ENCODE peak calls at places on chromosome 6, in seven cellular contexts. G is SK-N-SH, P is sigmoid colon, L is upper lobe of left lung, K is transverse colon, W is GM12878, D is H1. Z is an unnamed sample.
A peak's percentile ranks its signal among the peaks of the same experiment; 100 is the strongest.

GRCh38 chr6:111606620-111607115 is 990 bp upstream of the TRAF3IP2 start:
- DNase-seq in P (no peak), D (no peak), W (no peak), L (no peak), G (no peak), K (no peak), Z (no peak)

GRCh38 chr6:16683524-16684194 is 77.6 kb downstream of the ATXN1 start:
- DNase-seq in W (no peak), D (no peak), G (no peak), K (peak; percentile 24), P (peak; percentile 76), L (no peak), Z (no peak)

GRCh38 chr6:141969201-141969600 is 163.5 kb upstream of the GJE1 start:
- DNase-seq in D (no peak), K (no peak), L (no peak), W (no peak), G (no peak), P (no peak), Z (no peak)

GRCh38 chr6:111427341-111428116 is 55.5 kb downstream of the REV3L start:
- DNase-seq in L (no peak), K (no peak), W (peak; percentile 54), P (no peak), G (no peak), D (no peak), Z (no peak)

GRCh38 chr6:155066371-155066770 is 71.3 kb downstream of the TIAM2 start:
- DNase-seq in G (no peak), D (no peak), P (no peak), K (no peak), L (no peak), W (no peak), Z (no peak)

GRCh38 chr6:14706378-14706929 is 539.4 kb upstream of the JARID2 start:
- DNase-seq in K (peak; percentile 27), P (peak; percentile 84), G (no peak), L (no peak), D (no peak), W (no peak), Z (no peak)

GRCh38 chr6:166005401-166005845 is 162.2 kb downstream of the TBXT start:
- DNase-seq in P (peak; percentile 89), D (no peak), W (no peak), K (no peak), L (peak; percentile 78), G (no peak), Z (no peak)

GRCh38 chr6:89596484-89596883 is 42.1 kb downstream of the LYRM2 start:
- DNase-seq in P (no peak), W (no peak), D (no peak), L (no peak), G (no peak), K (no peak), Z (no peak)

GRCh38 chr6:15074806-15075205 is 171.1 kb upstream of the JARID2 start:
- DNase-seq in L (peak; percentile 29), K (no peak), P (no peak), W (no peak), G (no peak), D (no peak), Z (no peak)

GRCh38 chr6:34246563-34247391 is 2.0 kb downstream of the SMIM29 start:
- DNase-seq in G (peak; percentile 83), D (peak; percentile 84), W (no peak), L (no peak), P (peak; percentile 62), K (no peak), Z (no peak)

DNA sequence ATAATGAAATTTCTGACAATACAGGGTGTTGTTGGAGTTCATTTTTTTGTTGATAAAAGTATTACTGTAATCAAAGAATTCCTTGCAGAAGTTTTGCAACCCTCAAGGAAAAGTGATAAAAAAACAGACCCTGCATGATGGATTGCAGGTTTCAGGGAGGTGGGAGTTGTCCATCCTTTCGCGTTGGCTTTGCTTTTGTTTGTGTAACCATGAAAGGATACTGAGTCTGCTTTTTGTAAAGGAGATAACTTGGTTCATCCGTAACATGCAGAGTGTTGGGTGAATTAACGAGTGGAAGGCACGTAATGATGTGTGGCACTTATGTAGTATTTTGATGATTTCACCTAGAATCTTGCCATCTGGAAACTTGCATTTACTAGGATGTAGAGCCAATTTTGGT is 23.6 kb downstream of the FOXO3 start:
- DNase-seq in W (no peak), G (no peak), P (no peak), K (no peak), L (no peak), D (no peak), Z (no peak)
- H3K4me1 ChIP-seq in W (peaks cover 10% of the 10 kb centered on the region), G (peaks cover 48% of the 10 kb centered on the region), P (peaks cover 96% of the 10 kb centered on the region), K (peaks cover 86% of the 10 kb centered on the region), L (peaks cover 84% of the 10 kb centered on the region), D (peaks cover 23% of the 10 kb centered on the region), Z (peaks cover 98% of the 10 kb centered on the region)

GRCh38 chr6:24356310-24357035 is 1.4 kb downstream of the DCDC2 start:
- DNase-seq in P (no peak), D (no peak), W (no peak), G (no peak), K (no peak), L (no peak), Z (no peak)

GRCh38 chr6:24359640-24360454 is 2.0 kb upstream of the DCDC2 start:
- DNase-seq in W (peak; percentile 28), P (peak; percentile 74), G (peak; percentile 88), D (peak; percentile 99), K (peak; percentile 78), L (peak; percentile 98), Z (peak; percentile 72)

GRCh38 chr6:24355422-24355821 is 2.4 kb downstream of the DCDC2 start:
- DNase-seq in G (no peak), W (no peak), K (no peak), D (no peak), L (no peak), P (no peak), Z (no peak)

GRCh38 chr6:24358219-24358821 is 461 bp upstream of the DCDC2 start:
- DNase-seq in D (no peak), L (no peak), P (no peak), K (no peak), G (no peak), W (no peak), Z (no peak)

GRCh38 chr6:24357336-24358218 is at the start of gene DCDC2:
- DNase-seq in W (no peak), D (peak; percentile 50), L (peak; percentile 89), G (no peak), K (peak; percentile 83), P (peak; percentile 64), Z (peak; percentile 82)
- TF ChIP-seq EP300 in W (no peak), D (no peak), L (no peak), G (no peak), K (no peak), P (no peak), Z (no peak)

GRCh38 chr6:21984551-21984950 is 312.3 kb downstream of the PRL start:
- DNase-seq in D (no peak), L (no peak), K (no peak), W (no peak), P (no peak), G (peak; percentile 16), Z (no peak)

GRCh38 chr6:21984135-21984534 is 312.7 kb downstream of the PRL start:
- DNase-seq in D (no peak), P (no peak), L (no peak), W (no peak), K (no peak), G (no peak), Z (no peak)

GRCh38 chr6:21985904-21986303 is 310.9 kb downstream of the PRL start:
- DNase-seq in D (no peak), G (no peak), W (no peak), L (no peak), P (no peak), K (no peak), Z (no peak)

GRCh38 chr6:21986703-21987102 is 310.1 kb downstream of the PRL start:
- DNase-seq in W (no peak), K (no peak), G (no peak), P (no peak), D (no peak), L (no peak), Z (no peak)

DNA sequence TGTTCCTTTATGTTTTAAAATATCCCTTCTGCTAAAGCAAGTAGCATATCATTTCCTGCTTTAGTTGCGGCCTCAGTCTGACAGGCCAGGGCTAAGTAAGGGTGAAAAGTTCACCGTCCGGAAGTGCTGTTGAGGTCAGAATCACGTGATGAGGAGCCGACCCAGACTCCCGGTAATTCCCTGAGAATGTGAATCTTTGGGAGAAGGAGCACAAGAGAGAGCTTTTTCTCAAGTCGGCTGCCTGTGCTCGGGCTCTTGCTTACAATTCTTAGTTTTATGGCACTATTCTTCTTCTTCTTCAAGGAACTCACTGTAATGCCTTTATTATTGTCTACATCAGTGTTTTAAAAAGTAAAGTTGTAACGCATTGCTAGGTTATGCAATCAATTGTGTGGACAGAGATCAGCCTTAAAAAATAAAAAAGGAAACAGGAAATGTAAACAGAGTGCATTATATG is 309.3 kb downstream of the PRL start:
- DNase-seq in P (peak; percentile 88), K (peak; percentile 73), G (peak; percentile 63), L (no peak), W (peak; percentile 11), D (no peak), Z (peak; percentile 44)
- TF ChIP-seq POLR2AphosphoS5 in P (peak; percentile 70), K (no peak), G (peak; percentile 23), L (peak; percentile 64), W (no peak), D (no peak), Z (peak; percentile 64)

GRCh38 chr6:11224252-11224965 is 8.1 kb downstream of the NEDD9 start:
- DNase-seq in G (no peak), L (no peak), P (no peak), W (peak; percentile 43), K (no peak), D (no peak), Z (no peak)

GRCh38 chr6:11223296-11223695 is 9.2 kb downstream of the NEDD9 start:
- DNase-seq in L (no peak), G (no peak), D (no peak), W (no peak), K (no peak), P (no peak), Z (no peak)

GRCh38 chr6:11221623-11222384 is 10.7 kb downstream of the NEDD9 start:
- DNase-seq in P (no peak), L (no peak), D (no peak), G (peak; percentile 63), K (no peak), W (no peak), Z (no peak)

GRCh38 chr6:11224966-11225463 is 7.5 kb downstream of the NEDD9 start:
- DNase-seq in W (no peak), L (no peak), K (no peak), G (no peak), P (no peak), D (no peak), Z (no peak)

DNA sequence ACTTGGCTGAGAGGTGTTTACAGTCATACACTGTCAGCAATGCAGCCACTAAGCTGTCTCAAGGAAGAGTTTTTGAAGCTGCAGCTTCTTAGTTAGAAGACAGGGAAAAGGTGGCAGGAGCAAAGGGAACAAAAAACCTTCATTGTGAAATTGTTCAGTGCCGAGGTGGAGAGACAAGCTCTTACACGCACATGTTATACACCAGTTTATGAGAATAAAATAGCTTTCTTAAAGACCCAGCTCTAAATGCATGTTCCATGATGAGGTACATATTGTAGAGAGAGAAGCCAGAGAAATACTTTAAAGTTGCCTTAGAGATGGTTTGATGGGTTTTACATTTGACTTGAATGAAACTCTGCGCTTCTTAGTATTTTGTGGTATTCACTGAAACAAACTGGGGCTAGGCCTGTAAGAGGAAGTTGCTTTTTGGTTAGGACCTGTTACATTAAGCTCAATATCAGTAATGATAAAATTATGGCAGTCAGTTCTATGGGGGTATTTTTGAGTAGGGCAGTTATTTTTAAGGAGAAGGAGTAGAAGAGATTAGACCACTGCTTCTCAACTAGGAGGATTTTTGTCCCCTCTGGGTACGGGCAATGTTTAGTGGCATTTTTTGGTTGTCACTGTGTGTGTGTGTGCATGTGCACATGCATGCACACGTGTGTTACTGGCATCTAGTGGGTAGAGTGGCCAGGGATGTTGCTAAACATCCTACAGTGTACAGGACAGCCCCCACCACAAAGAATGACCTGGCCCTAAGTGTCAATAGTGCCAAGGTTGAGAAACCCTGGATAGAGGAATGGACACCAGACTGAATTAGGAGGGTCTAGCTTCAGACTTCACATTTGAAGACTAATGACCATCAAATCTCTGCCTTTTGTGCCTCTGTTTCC is 9.8 kb downstream of the NEDD9 start:
- DNase-seq in G (no peak), W (no peak), K (no peak), L (no peak), P (no peak), D (no peak), Z (no peak)
- H3K4me1 ChIP-seq in G (peaks cover 24% of the 10 kb centered on the region), W (peaks cover 21% of the 10 kb centered on the region), K (peaks cover 40% of the 10 kb centered on the region), L (peaks cover 89% of the 10 kb centered on the region), P (peaks cover 30% of the 10 kb centered on the region), D (no peaks in the 10 kb centered on the region), Z (peaks cover 92% of the 10 kb centered on the region)